ENCODE peak calls at places on chromosomes 2 and 18, in five cellular contexts. One of them, this sample, is unnamed.
A peak's percentile ranks its signal among the peaks of the same experiment; 100 is the strongest.

GRCh38 chr2:71897836-71898235 is 249.8 kb downstream of the CYP26B1 start:
- DNase-seq in HepG2: no peak
- DNase-seq in IMR-90: no peak
- DNase-seq in H1: peak; percentile 38
- DNase-seq in A549: no peak
- DNase-seq in this sample: peak; percentile 3

GRCh38 chr2:216803803-216804202 is 56.1 kb downstream of the TNP1 start:
- DNase-seq in IMR-90: no peak
- DNase-seq in A549: no peak
- DNase-seq in H1: no peak
- DNase-seq in HepG2: no peak
- DNase-seq in this sample: no peak

GRCh38 chr2:237546040-237546875 is 20.1 kb upstream of the PRLH start:
- DNase-seq in H1: no peak
- DNase-seq in A549: no peak
- DNase-seq in IMR-90: no peak
- DNase-seq in HepG2: no peak
- DNase-seq in this sample: no peak

GRCh38 chr18:46794607-46795006 is 37.8 kb upstream of the ST8SIA5 start:
- DNase-seq in A549: no peak
- DNase-seq in HepG2: no peak
- DNase-seq in H1: no peak
- DNase-seq in IMR-90: no peak
- DNase-seq in this sample: no peak

GRCh38 chr2:229257980-229258379 is 13.1 kb downstream of the PID1 start:
- DNase-seq in HepG2: no peak
- DNase-seq in H1: no peak
- DNase-seq in IMR-90: no peak
- DNase-seq in A549: no peak
- DNase-seq in this sample: no peak

GRCh38 chr18:58671122-58671940 is at the start of gene MALT1:
- DNase-seq in H1: peak; percentile 98
- DNase-seq in HepG2: peak; percentile 77
- DNase-seq in IMR-90: peak; percentile 85
- DNase-seq in A549: peak; percentile 55
- DNase-seq in this sample: peak; percentile 92

GRCh38 chr2:171529914-171530313 is 7.6 kb downstream of the CYBRD1 start:
- DNase-seq in IMR-90: no peak
- DNase-seq in A549: peak; percentile 8
- DNase-seq in H1: peak; percentile 62
- DNase-seq in HepG2: no peak
- DNase-seq in this sample: peak; percentile 48

GRCh38 chr2:63755980-63756379 is 85.7 kb upstream of the UGP2 start:
- DNase-seq in IMR-90: peak; percentile 77
- DNase-seq in H1: no peak
- DNase-seq in A549: no peak
- DNase-seq in HepG2: no peak
- DNase-seq in this sample: no peak

GRCh38 chr2:16508061-16508851 is 157.4 kb downstream of the CYRIA start:
- DNase-seq in A549: peak; percentile 57
- DNase-seq in HepG2: peak; percentile 21
- DNase-seq in IMR-90: no peak
- DNase-seq in H1: peak; percentile 82
- DNase-seq in this sample: peak; percentile 45

GRCh38 chr18:49072940-49073339 is 122.2 kb upstream of the SMAD7 start:
- DNase-seq in HepG2: no peak
- DNase-seq in A549: no peak
- DNase-seq in IMR-90: peak; percentile 38
- DNase-seq in H1: no peak
- DNase-seq in this sample: no peak

GRCh38 chr2:30662268-30663131 is 144.7 kb downstream of the CAPN13 start:
- DNase-seq in H1: peak; percentile 16
- DNase-seq in A549: no peak
- DNase-seq in HepG2: no peak
- DNase-seq in IMR-90: peak; percentile 63
- DNase-seq in this sample: no peak

GRCh38 chr2:203122317-203122998 is 107.8 kb downstream of the NBEAL1 start:
- DNase-seq in IMR-90: peak; percentile 6
- DNase-seq in A549: peak; percentile 6
- DNase-seq in H1: no peak
- DNase-seq in HepG2: peak; percentile 34
- DNase-seq in this sample: no peak

GRCh38 chr2:159961005-159961404 is 101.4 kb downstream of the PLA2R1 start:
- DNase-seq in HepG2: no peak
- DNase-seq in IMR-90: no peak
- DNase-seq in H1: no peak
- DNase-seq in A549: no peak
- DNase-seq in this sample: no peak

GRCh38 chr2:42052702-42053481 is 5.1 kb downstream of the PKDCC start:
- DNase-seq in H1: no peak
- DNase-seq in HepG2: no peak
- DNase-seq in A549: no peak
- DNase-seq in IMR-90: peak; percentile 67
- DNase-seq in this sample: peak; percentile 57
- TF ChIP-seq MAFK in H1: no peak
- TF ChIP-seq MAFK in HepG2: no peak
- TF ChIP-seq MAFK in A549: no peak
- TF ChIP-seq MAFK in IMR-90: no peak
- TF ChIP-seq MAFK in this sample: no peak

DNA sequence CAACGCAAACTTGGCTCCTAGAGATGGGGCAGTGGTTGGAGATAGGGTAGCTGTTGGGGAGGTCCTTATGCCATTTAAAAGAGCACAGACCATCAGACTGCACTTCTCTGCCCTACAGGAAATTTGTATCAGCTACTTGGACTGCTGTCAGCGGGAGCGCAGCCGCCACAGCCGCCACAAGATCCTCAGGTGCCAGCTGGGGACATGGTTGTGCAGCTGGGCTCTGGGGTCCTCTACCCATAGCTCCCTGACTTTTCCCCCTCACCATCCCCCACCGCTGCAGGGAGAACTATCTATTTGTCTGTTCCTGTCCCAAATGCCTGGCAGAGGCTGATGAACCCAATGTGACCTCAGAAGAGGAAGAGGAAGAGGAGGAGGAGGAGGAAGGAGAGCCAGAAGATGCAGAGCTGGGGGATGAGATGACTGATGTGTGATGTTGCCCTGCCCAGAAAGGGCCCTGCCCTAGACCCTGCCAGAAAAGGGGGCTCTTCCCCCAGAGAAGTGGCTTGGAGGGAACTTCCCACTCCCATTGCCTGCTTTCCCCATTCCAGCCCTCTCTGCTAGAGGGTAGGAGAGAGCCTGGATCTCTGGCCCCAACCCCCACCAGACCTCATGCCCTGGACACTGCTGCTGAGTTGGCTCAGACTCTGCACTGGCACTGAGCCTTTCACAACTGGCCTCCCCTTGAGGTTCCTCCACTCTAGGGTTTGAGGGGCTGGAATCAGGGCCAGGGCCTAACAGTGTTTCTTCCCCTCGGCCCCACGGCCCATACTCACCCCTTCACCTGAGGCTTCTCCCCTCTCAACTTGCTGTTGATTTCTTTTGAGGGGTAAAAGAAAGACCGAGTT is 7.3 kb downstream of the PRADC1 start:
- DNase-seq in A549: no peak
- DNase-seq in H1: no peak
- DNase-seq in HepG2: no peak
- DNase-seq in IMR-90: no peak
- DNase-seq in this sample: no peak
- H3K27ac ChIP-seq in A549: no peak overlapping the region
- H3K27ac ChIP-seq in H1: no peak overlapping the region
- H3K27ac ChIP-seq in HepG2: no peak overlapping the region
- H3K27ac ChIP-seq in IMR-90: no peak overlapping the region
- H3K27ac ChIP-seq in this sample: no peak overlapping the region

GRCh38 chr18:45608400-45608799 is 6.9 kb upstream of the SLC14A2 start:
- DNase-seq in HepG2: no peak
- DNase-seq in IMR-90: no peak
- DNase-seq in A549: no peak
- DNase-seq in H1: no peak
- DNase-seq in this sample: no peak
- TF ChIP-seq MAFK in HepG2: no peak
- TF ChIP-seq MAFK in IMR-90: no peak
- TF ChIP-seq MAFK in A549: no peak
- TF ChIP-seq MAFK in H1: no peak
- TF ChIP-seq MAFK in this sample: no peak

DNA sequence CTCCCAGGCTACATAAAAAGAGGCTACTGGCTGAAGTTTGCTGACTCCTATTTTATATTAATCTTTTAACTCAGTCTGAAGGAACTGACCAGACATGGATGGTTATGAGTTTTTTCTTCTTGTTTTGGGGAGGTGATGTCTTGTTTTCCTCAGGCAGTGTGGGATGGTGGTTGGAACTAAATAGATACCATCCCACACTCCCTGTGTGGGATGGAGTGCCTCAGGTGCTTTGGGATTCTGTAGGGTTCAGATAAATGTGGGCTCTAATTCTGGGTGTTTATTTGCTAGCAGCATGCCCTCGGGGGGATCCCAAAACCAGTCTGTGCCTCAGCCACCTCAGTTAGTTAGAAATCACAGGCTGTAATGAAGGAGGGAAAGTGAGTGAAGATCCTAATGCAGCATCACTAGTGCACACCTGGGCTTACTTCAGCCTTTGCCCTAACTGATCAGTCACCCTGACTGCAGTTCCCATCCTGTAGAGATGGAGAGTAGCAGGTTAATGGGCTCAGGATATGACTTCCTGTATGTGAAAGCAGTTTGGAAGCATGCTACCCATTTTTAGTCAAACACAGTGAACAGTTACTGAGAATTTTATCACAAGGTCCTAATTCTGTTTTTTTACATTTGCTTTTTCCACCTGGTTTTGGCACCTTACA is 132.2 kb downstream of the SPTBN1 start:
- DNase-seq in IMR-90: no peak
- DNase-seq in A549: no peak
- DNase-seq in HepG2: no peak
- DNase-seq in H1: no peak
- DNase-seq in this sample: no peak
- H3K27ac ChIP-seq in IMR-90: no peak overlapping the region
- H3K27ac ChIP-seq in A549: peak overlapping the region; percentile 24
- H3K27ac ChIP-seq in HepG2: peak overlapping the region; percentile 92
- H3K27ac ChIP-seq in H1: no peak overlapping the region
- H3K27ac ChIP-seq in this sample: peak overlapping the region; percentile 37

DNA sequence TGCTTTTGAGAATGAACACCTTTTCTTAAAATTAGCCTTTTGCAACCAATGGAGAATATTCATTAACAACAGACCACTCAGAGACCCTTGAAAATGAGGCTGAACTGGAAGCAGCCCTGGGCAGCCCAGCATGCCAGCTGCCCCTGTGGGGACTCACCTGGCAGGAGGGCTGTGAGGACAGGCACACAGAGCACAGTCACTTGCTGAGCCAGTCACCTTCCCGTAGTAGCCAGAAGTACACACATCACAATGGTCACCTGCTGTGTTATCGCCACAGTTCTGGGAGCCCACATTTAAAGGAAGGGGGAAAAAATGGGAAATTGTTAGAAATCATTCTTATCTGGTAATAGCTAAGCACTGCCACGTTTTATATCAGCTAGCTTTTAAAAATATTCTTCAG is 115.5 kb downstream of the LAMA1 start:
- DNase-seq in A549: no peak
- DNase-seq in H1: no peak
- DNase-seq in HepG2: no peak
- DNase-seq in IMR-90: no peak
- DNase-seq in this sample: no peak
- TF ChIP-seq MAFK in A549: no peak
- TF ChIP-seq MAFK in H1: no peak
- TF ChIP-seq MAFK in HepG2: no peak
- TF ChIP-seq MAFK in IMR-90: no peak
- TF ChIP-seq MAFK in this sample: no peak

DNA sequence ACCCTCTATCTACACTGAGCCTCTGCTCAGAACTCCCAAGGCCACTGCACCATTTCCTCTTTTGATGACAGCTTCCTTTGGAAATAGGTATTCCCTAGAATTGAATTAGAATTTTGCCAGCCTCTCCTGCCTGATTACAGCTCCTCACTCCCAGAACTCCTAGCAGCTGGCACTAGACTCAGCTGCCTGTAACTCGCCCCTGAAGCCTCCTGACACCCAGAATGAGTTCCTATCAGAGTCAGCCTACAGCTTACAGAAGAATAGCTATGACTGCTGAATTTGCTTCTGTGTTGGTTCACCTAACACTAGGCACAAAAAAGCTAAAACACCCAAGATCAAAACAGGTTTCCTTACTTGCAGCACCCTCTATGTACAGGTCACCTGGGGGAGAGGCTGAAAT is 108.2 kb upstream of the PTPRM start:
- DNase-seq in HepG2: no peak
- DNase-seq in IMR-90: no peak
- DNase-seq in A549: no peak
- DNase-seq in H1: no peak
- DNase-seq in this sample: no peak
- H3K27ac ChIP-seq in HepG2: no peak overlapping the region
- H3K27ac ChIP-seq in IMR-90: no peak overlapping the region
- H3K27ac ChIP-seq in A549: no peak overlapping the region
- H3K27ac ChIP-seq in H1: no peak overlapping the region
- H3K27ac ChIP-seq in this sample: no peak overlapping the region

DNA sequence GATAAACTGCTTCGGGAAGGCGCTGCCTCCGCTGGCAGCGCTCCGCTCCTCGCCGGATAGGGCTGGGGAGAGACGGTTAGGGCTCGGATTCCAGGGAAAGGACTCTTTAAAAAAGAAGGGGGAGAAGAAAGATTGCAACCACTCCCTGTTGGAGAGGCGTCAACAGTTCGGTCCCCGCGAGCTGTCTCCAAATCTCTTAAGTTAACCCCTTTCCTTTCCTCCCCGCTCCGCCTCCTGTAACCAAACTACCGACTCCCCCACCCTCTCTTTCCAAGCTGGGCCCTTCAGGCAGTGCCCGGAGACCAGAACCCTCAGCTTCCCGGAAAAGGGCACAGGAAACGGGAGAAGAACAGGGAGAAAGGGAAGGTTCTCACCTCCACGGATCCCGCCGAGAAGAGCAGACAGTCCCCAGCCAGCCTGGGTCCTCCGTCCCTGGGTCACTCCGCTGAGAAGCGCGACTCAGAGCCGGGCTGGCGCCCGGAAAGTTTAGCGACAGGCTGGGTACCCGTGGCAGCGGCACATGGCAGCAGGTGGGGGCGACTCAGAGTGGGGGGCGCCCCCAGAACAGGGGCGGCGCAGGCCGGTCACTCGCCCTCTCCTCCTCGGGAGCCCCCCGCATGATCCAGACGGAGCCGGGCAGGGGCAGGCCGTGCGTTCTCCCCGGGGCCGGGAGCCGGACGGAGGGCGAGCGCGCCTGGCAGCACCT is 662 bp downstream of the FZD5 start:
- DNase-seq in A549: peak; percentile 31
- DNase-seq in HepG2: peak; percentile 32
- DNase-seq in H1: peak; percentile 62
- DNase-seq in IMR-90: no peak
- DNase-seq in this sample: peak; percentile 20
- TF ChIP-seq MAFK in A549: no peak
- TF ChIP-seq MAFK in HepG2: no peak
- TF ChIP-seq MAFK in H1: no peak
- TF ChIP-seq MAFK in IMR-90: no peak
- TF ChIP-seq MAFK in this sample: no peak